ENCODE peak calls at places on chromosomes 2 and 18, in seven cellular contexts. M is tibial artery, H is fibroblast of lung, J is cardiac fibroblast, X is bronchial epithelial cell, G is Peyer's patch, P is IMR-90. Z is an unnamed sample.

GRCh38 chr18:75915941-75916640 is 488.6 kb upstream of the SMIM21 start:
- DNase-seq in M (no peak), H (no peak), J (no peak), X (no peak), G (no peak), P (no peak), Z (no peak)

GRCh38 chr2:38529208-38529607 is 73.5 kb downstream of the HNRNPLL start:
- DNase-seq in M (no peak), H (no peak), J (no peak), X (no peak), G (no peak), P (no peak), Z (no peak)

GRCh38 chr18:50563376-50563775 is 3.5 kb downstream of the MAPK4 start:
- DNase-seq in M (no peak), H (no peak), J (no peak), X (no peak), G (no peak), P (no peak), Z (no peak)

GRCh38 chr2:33347856-33348255 is 128.6 kb upstream of the RASGRP3 start:
- DNase-seq in M (no peak), H (no peak), J (no peak), X (no peak), G (no peak), P (no peak), Z (no peak)

GRCh38 chr2:150465703-150466569 is 21.5 kb downstream of the RND3 start:
- DNase-seq in M (no peak), H (peak; percentile 17), J (peak; percentile 31), X (peak; percentile 62), G (no peak), P (peak; percentile 70), Z (no peak)

GRCh38 chr2:23925702-23926288 is 1.1 kb downstream of the ATAD2B start:
- DNase-seq in M (peak; percentile 84), H (peak; percentile 64), J (peak; percentile 74), X (peak; percentile 68), G (no peak), P (peak; percentile 68), Z (no peak)

GRCh38 chr2:102975996-102976636 is 214.3 kb downstream of the TMEM182 start:
- DNase-seq in M (no peak), H (peak; percentile 12), J (peak; percentile 2), X (peak; percentile 66), G (no peak), P (peak; percentile 4), Z (no peak)

GRCh38 chr2:176187306-176188217 is 906 bp upstream of the HOXD1 start:
- DNase-seq in M (no peak), H (no peak), J (no peak), X (no peak), G (no peak), P (no peak), Z (no peak)

GRCh38 chr18:34694611-34695165 is 15.4 kb upstream of the DTNA start:
- DNase-seq in M (no peak), H (peak; percentile 38), J (no peak), X (peak; percentile 61), G (no peak), P (peak; percentile 13), Z (no peak)

GRCh38 chr18:9507565-9508088 is 32.3 kb downstream of the RALBP1 start:
- DNase-seq in M (no peak), H (no peak), J (no peak), X (no peak), G (no peak), P (no peak), Z (no peak)

GRCh38 chr2:219001577-219002394 is 8.6 kb upstream of the CRYBA2 start:
- DNase-seq in M (no peak), H (no peak), J (no peak), X (peak; percentile 76), G (peak; percentile 94), P (no peak), Z (no peak)

GRCh38 chr2:138237657-138238384 is 263.7 kb upstream of the SPOPL start:
- DNase-seq in M (no peak), H (no peak), J (no peak), X (no peak), G (no peak), P (no peak), Z (no peak)

GRCh38 chr2:127597046-127597983 is 48.6 kb upstream of the GPR17 start:
- DNase-seq in M (no peak), H (no peak), J (no peak), X (no peak), G (no peak), P (no peak), Z (no peak)

GRCh38 chr2:105576440-105577241 is 168.1 kb upstream of the NCK2 start:
- DNase-seq in M (no peak), H (peak; percentile 60), J (peak; percentile 81), X (peak; percentile 73), G (no peak), P (peak; percentile 42), Z (no peak)

GRCh38 chr18:40866013-40866644 is 1088.9 kb upstream of the PIK3C3 start:
- DNase-seq in M (no peak), H (no peak), J (peak; percentile 48), X (peak; percentile 78), G (no peak), P (no peak), Z (peak; percentile 45)

GRCh38 chr2:29568135-29568534 is 353.3 kb downstream of the ALK start:
- DNase-seq in M (no peak), H (no peak), J (no peak), X (no peak), G (no peak), P (no peak), Z (no peak)

GRCh38 chr2:150788741-150789140 is 301.3 kb upstream of the RND3 start:
- DNase-seq in M (no peak), H (no peak), J (no peak), X (no peak), G (no peak), P (peak; percentile 43), Z (no peak)

GRCh38 chr2:43623052-43623451 is 14.0 kb upstream of the PLEKHH2 start:
- DNase-seq in M (no peak), H (peak; percentile 79), J (peak; percentile 31), X (no peak), G (no peak), P (no peak), Z (no peak)

GRCh38 chr2:202690321-202690900 is 55.6 kb downstream of the FAM117B start:
- DNase-seq in M (no peak), H (no peak), J (peak; percentile 36), X (peak; percentile 59), G (no peak), P (no peak), Z (no peak)

GRCh38 chr2:1286929-1287328 is 126.3 kb upstream of the TPO start:
- DNase-seq in M (no peak), H (no peak), J (no peak), X (peak; percentile 4), G (no peak), P (no peak), Z (no peak)

GRCh38 chr2:223204537-223204936 is 152.5 kb downstream of the KCNE4 start:
- DNase-seq in M (no peak), H (no peak), J (no peak), X (no peak), G (no peak), P (no peak), Z (no peak)

GRCh38 chr2:237858294-237859081 is 935 bp upstream of the RAMP1 start:
- DNase-seq in M (peak; percentile 85), H (peak; percentile 92), J (peak; percentile 87), X (peak; percentile 72), G (peak; percentile 77), P (peak; percentile 91), Z (peak; percentile 75)
- H3K4me3 ChIP-seq in M (peak overlapping the region; percentile 76), H (no peak overlapping the region), J (peak overlapping the region; percentile 32), X (peak overlapping the region; percentile 39), G (peak overlapping the region; percentile 65), P (no peak overlapping the region), Z (no peak overlapping the region)

DNA sequence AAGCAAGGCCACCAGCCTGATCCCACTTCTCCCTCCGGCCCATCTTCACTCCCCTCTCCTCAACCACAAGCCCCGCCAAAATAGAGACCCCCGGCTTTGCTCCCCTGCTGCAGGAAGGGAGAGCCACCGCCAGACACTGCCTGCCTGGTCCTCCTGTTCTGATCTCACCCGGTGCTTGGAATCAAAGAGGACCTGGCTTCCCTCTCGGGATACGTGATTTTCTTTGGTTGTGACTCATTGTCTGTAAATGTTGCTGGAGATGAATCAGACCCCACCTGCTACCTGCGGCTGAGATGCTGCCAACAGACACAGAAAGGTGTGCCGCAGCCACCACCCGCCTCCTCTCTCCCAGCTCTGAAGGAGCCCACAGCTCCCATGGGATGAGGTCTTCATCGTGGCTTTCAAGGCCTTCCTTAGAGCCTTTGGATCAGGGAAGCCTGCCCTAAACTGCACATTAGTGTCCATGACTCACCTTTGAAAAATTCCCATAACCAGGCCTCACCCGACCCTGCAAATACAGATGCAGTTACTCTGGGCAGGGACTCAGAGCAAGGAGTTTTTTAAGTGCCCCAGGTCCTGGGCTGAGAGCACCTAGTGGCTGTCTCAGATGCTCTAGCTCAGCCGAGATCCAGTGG is 79.4 kb upstream of the ZNF532 start:
- DNase-seq in M (no peak), H (peak; percentile 77), J (peak; percentile 92), X (peak; percentile 99), G (no peak), P (peak; percentile 88), Z (peak; percentile 82)
- TF ChIP-seq CTCF in M (peak; percentile 7), H (no peak), J (peak; percentile 26), X (peak; percentile 29), G (no peak), P (no peak), Z (no peak)

GRCh38 chr2:174682578-174683391 is 81.5 kb downstream of the CHRNA1 start:
- DNase-seq in M (peak; percentile 88), H (peak; percentile 60), J (peak; percentile 67), X (no peak), G (peak; percentile 71), P (peak; percentile 59), Z (no peak)

GRCh38 chr2:174683392-174683759 is 80.9 kb downstream of the CHRNA1 start:
- DNase-seq in M (no peak), H (peak; percentile 60), J (peak; percentile 50), X (peak; percentile 35), G (no peak), P (peak; percentile 52), Z (no peak)

GRCh38 chr2:174680221-174680620 is 82.6 kb upstream of the WIPF1 start:
- DNase-seq in M (no peak), H (no peak), J (no peak), X (no peak), G (no peak), P (no peak), Z (no peak)

GRCh38 chr2:174681099-174681982 is 82.9 kb downstream of the CHRNA1 start:
- DNase-seq in M (peak; percentile 71), H (peak; percentile 46), J (peak; percentile 47), X (peak; percentile 5), G (no peak), P (peak; percentile 25), Z (no peak)

GRCh38 chr2:174681983-174682577 is 82.2 kb downstream of the CHRNA1 start:
- DNase-seq in M (peak; percentile 79), H (no peak), J (peak; percentile 45), X (no peak), G (peak; percentile 65), P (no peak), Z (no peak)
- H3K4me3 ChIP-seq in M (peak overlapping the region; percentile 80), H (peak overlapping the region; percentile 81), J (peak overlapping the region; percentile 84), X (peak overlapping the region; percentile 51), G (peak overlapping the region; percentile 81), P (peak overlapping the region; percentile 93), Z (peak overlapping the region; percentile 66)

DNA sequence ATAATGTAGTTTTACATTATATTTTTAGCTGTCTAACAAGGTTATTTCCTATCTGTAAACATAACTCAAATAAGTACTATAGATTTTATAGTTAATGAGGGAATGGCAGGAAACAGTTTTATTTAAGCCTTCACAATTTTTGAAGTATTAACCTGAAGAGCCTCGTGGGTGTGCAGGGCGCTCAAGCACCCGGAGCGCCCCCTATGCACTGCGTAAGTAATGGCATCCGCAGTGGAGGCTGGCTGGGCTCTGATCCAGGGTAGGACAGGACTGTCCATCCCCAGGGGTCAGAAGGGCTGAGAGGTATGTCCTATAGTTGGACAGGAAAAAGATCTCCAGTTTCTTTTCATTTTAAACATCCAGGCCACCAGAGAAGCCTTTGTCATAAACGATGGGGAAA is 8.2 kb upstream of the GBX2 start:
- DNase-seq in M (no peak), H (peak; percentile 31), J (peak; percentile 35), X (no peak), G (no peak), P (peak; percentile 25), Z (no peak)
- TF ChIP-seq CTCF in M (no peak), H (peak; percentile 30), J (peak; percentile 59), X (peak; percentile 73), G (no peak), P (peak; percentile 50), Z (peak; percentile 73)

Z was measured in HFF-Myc.